ENCODE peak calls at places on chromosomes 3 and 15, in ten cellular contexts. One of them, this sample, is unnamed.

GRCh38 chr3:182303169-182303568 is 490.1 kb upstream of the ATP11B start:
- DNase-seq in left ventricle myocardium inferior: no peak
- DNase-seq in uterus: no peak
- DNase-seq in A673: no peak
- DNase-seq in hepatocyte: no peak
- DNase-seq in aorta: no peak
- DNase-seq in CD8-positive, alpha-beta memory T cell: no peak
- DNase-seq in CD8-positive, alpha-beta T cell: no peak
- DNase-seq in mammary epithelial cell: peak
- DNase-seq in GM12865: no peak
- DNase-seq in this sample: no peak

GRCh38 chr3:127688416-127689265 is 15.9 kb downstream of the ABTB1 start:
- DNase-seq in CD8-positive, alpha-beta T cell: no peak
- DNase-seq in aorta: peak
- DNase-seq in left ventricle myocardium inferior: peak
- DNase-seq in A673: peak
- DNase-seq in GM12865: no peak
- DNase-seq in uterus: no peak
- DNase-seq in CD8-positive, alpha-beta memory T cell: no peak
- DNase-seq in mammary epithelial cell: no peak
- DNase-seq in hepatocyte: peak
- DNase-seq in this sample: no peak

GRCh38 chr3:177468816-177469590 is 271.7 kb upstream of the TBL1XR1 start:
- DNase-seq in hepatocyte: no peak
- DNase-seq in CD8-positive, alpha-beta T cell: no peak
- DNase-seq in aorta: no peak
- DNase-seq in mammary epithelial cell: no peak
- DNase-seq in CD8-positive, alpha-beta memory T cell: no peak
- DNase-seq in uterus: no peak
- DNase-seq in left ventricle myocardium inferior: no peak
- DNase-seq in A673: no peak
- DNase-seq in GM12865: no peak
- DNase-seq in this sample: no peak

GRCh38 chr3:97932387-97932801 is 39.8 kb downstream of the RIOX2 start:
- DNase-seq in uterus: no peak
- DNase-seq in left ventricle myocardium inferior: peak
- DNase-seq in aorta: no peak
- DNase-seq in hepatocyte: no peak
- DNase-seq in GM12865: no peak
- DNase-seq in A673: no peak
- DNase-seq in mammary epithelial cell: no peak
- DNase-seq in CD8-positive, alpha-beta T cell: no peak
- DNase-seq in CD8-positive, alpha-beta memory T cell: no peak
- DNase-seq in this sample: no peak

GRCh38 chr3:31670136-31670535 is 137.4 kb downstream of the STT3B start:
- DNase-seq in mammary epithelial cell: no peak
- DNase-seq in hepatocyte: no peak
- DNase-seq in CD8-positive, alpha-beta T cell: no peak
- DNase-seq in left ventricle myocardium inferior: no peak
- DNase-seq in CD8-positive, alpha-beta memory T cell: no peak
- DNase-seq in A673: no peak
- DNase-seq in GM12865: no peak
- DNase-seq in aorta: no peak
- DNase-seq in uterus: no peak
- DNase-seq in this sample: no peak

GRCh38 chr3:101972430-101973162 is 123.3 kb downstream of the NFKBIZ start:
- DNase-seq in A673: no peak
- DNase-seq in aorta: no peak
- DNase-seq in mammary epithelial cell: peak
- DNase-seq in CD8-positive, alpha-beta T cell: no peak
- DNase-seq in uterus: no peak
- DNase-seq in GM12865: no peak
- DNase-seq in hepatocyte: no peak
- DNase-seq in left ventricle myocardium inferior: no peak
- DNase-seq in CD8-positive, alpha-beta memory T cell: no peak
- DNase-seq in this sample: peak

GRCh38 chr3:31402118-31402517 is 130.6 kb upstream of the STT3B start:
- DNase-seq in mammary epithelial cell: no peak
- DNase-seq in hepatocyte: no peak
- DNase-seq in left ventricle myocardium inferior: no peak
- DNase-seq in GM12865: no peak
- DNase-seq in aorta: no peak
- DNase-seq in CD8-positive, alpha-beta T cell: no peak
- DNase-seq in A673: no peak
- DNase-seq in uterus: no peak
- DNase-seq in CD8-positive, alpha-beta memory T cell: no peak
- DNase-seq in this sample: no peak

GRCh38 chr3:133301194-133301593 is 98.7 kb upstream of the BFSP2 start:
- DNase-seq in mammary epithelial cell: peak
- DNase-seq in uterus: no peak
- DNase-seq in GM12865: no peak
- DNase-seq in CD8-positive, alpha-beta memory T cell: no peak
- DNase-seq in CD8-positive, alpha-beta T cell: no peak
- DNase-seq in aorta: no peak
- DNase-seq in left ventricle myocardium inferior: no peak
- DNase-seq in A673: peak
- DNase-seq in hepatocyte: no peak
- DNase-seq in this sample: no peak

GRCh38 chr15:41106947-41107346 is 9.1 kb downstream of the INO80 start:
- DNase-seq in GM12865: peak
- DNase-seq in CD8-positive, alpha-beta T cell: no peak
- DNase-seq in uterus: no peak
- DNase-seq in mammary epithelial cell: no peak
- DNase-seq in left ventricle myocardium inferior: no peak
- DNase-seq in A673: no peak
- DNase-seq in aorta: no peak
- DNase-seq in CD8-positive, alpha-beta memory T cell: no peak
- DNase-seq in hepatocyte: no peak
- DNase-seq in this sample: no peak

GRCh38 chr3:27927882-27928281 is 205.8 kb upstream of the EOMES start:
- DNase-seq in A673: no peak
- DNase-seq in mammary epithelial cell: no peak
- DNase-seq in GM12865: no peak
- DNase-seq in CD8-positive, alpha-beta memory T cell: no peak
- DNase-seq in left ventricle myocardium inferior: no peak
- DNase-seq in CD8-positive, alpha-beta T cell: no peak
- DNase-seq in aorta: no peak
- DNase-seq in uterus: no peak
- DNase-seq in hepatocyte: no peak
- DNase-seq in this sample: no peak

GRCh38 chr3:13016083-13016725 is 57.0 kb downstream of the IQSEC1 start:
- DNase-seq in aorta: peak
- DNase-seq in CD8-positive, alpha-beta memory T cell: peak
- DNase-seq in A673: no peak
- DNase-seq in GM12865: peak
- DNase-seq in left ventricle myocardium inferior: peak
- DNase-seq in uterus: no peak
- DNase-seq in CD8-positive, alpha-beta T cell: no peak
- DNase-seq in hepatocyte: no peak
- DNase-seq in mammary epithelial cell: no peak
- DNase-seq in this sample: peak

DNA sequence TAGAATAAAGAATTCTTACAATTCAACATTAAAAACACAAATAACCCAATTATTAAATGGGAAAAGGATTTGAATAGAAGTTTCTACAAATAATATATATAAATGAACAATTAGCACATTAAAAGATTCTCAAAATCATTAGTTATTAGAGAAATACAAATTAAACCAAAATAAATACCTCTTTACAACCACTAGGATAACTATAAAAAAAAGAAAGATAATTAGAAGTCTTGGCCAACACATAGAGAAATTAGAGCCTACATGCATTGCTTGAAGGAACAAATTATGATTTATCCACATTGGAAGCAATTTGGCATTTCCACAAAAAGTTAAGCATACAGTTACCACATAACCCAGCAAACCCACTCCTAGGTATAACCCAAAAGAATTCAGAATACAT is 502.3 kb upstream of the UBE2E2 start:
- DNase-seq in mammary epithelial cell: no peak
- DNase-seq in aorta: no peak
- DNase-seq in CD8-positive, alpha-beta memory T cell: no peak
- DNase-seq in left ventricle myocardium inferior: no peak
- DNase-seq in CD8-positive, alpha-beta T cell: no peak
- DNase-seq in uterus: no peak
- DNase-seq in GM12865: no peak
- DNase-seq in hepatocyte: no peak
- DNase-seq in A673: no peak
- DNase-seq in this sample: no peak
- H3K4me3 ChIP-seq in mammary epithelial cell: no peak
- H3K4me3 ChIP-seq in aorta: no peak
- H3K4me3 ChIP-seq in CD8-positive, alpha-beta memory T cell: no peak
- H3K4me3 ChIP-seq in left ventricle myocardium inferior: no peak
- H3K4me3 ChIP-seq in CD8-positive, alpha-beta T cell: no peak
- H3K4me3 ChIP-seq in uterus: no peak
- H3K4me3 ChIP-seq in GM12865: no peak
- H3K4me3 ChIP-seq in hepatocyte: no peak
- H3K4me3 ChIP-seq in A673: no peak
- H3K4me3 ChIP-seq in this sample: no peak

GRCh38 chr3:134387293-134387692 is 13.0 kb upstream of the AMOTL2 start:
- DNase-seq in uterus: no peak
- DNase-seq in GM12865: no peak
- DNase-seq in CD8-positive, alpha-beta T cell: no peak
- DNase-seq in CD8-positive, alpha-beta memory T cell: no peak
- DNase-seq in left ventricle myocardium inferior: no peak
- DNase-seq in hepatocyte: no peak
- DNase-seq in mammary epithelial cell: no peak
- DNase-seq in aorta: no peak
- DNase-seq in A673: no peak
- DNase-seq in this sample: no peak
- H3K4me3 ChIP-seq in uterus: no peak
- H3K4me3 ChIP-seq in GM12865: no peak
- H3K4me3 ChIP-seq in CD8-positive, alpha-beta T cell: no peak
- H3K4me3 ChIP-seq in CD8-positive, alpha-beta memory T cell: no peak
- H3K4me3 ChIP-seq in left ventricle myocardium inferior: no peak
- H3K4me3 ChIP-seq in hepatocyte: no peak
- H3K4me3 ChIP-seq in mammary epithelial cell: no peak
- H3K4me3 ChIP-seq in aorta: no peak
- H3K4me3 ChIP-seq in A673: no peak
- H3K4me3 ChIP-seq in this sample: no peak

DNA sequence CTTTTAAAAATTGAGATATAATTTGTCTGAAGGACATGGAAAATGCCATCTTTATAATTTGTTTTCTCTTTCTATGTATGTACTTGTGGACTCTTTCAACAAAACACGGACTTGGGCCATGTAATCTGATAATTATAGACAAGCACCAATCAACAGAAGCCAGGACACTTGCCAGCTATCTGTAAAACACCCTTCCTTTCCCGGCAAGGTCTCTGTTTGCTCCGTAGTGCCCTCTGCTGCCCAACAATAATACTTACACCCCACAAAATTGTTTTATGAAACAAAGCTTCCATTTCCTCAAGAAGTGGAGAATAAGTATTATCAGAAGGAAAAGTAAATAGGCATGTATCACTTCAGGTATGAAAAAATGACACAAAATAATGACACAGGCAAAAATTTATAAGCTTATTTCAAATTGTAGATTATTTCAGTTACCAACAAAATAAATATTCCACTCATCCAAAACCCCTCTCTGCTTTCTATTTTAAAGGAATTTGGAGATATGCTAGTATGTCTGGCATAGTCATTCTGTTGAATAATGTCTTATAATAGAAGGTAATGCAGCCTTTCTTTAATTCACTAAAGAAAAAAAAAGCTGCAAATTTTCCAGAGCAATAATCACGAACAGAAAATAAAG is 32.8 kb downstream of the MYH15 start:
- DNase-seq in CD8-positive, alpha-beta memory T cell: peak
- DNase-seq in GM12865: peak
- DNase-seq in mammary epithelial cell: peak
- DNase-seq in aorta: no peak
- DNase-seq in CD8-positive, alpha-beta T cell: peak
- DNase-seq in uterus: peak
- DNase-seq in hepatocyte: peak
- DNase-seq in left ventricle myocardium inferior: no peak
- DNase-seq in A673: peak
- DNase-seq in this sample: peak
- H3K4me3 ChIP-seq in CD8-positive, alpha-beta memory T cell: no peak
- H3K4me3 ChIP-seq in GM12865: no peak
- H3K4me3 ChIP-seq in mammary epithelial cell: no peak
- H3K4me3 ChIP-seq in aorta: no peak
- H3K4me3 ChIP-seq in CD8-positive, alpha-beta T cell: no peak
- H3K4me3 ChIP-seq in uterus: no peak
- H3K4me3 ChIP-seq in hepatocyte: no peak
- H3K4me3 ChIP-seq in left ventricle myocardium inferior: no peak
- H3K4me3 ChIP-seq in A673: no peak
- H3K4me3 ChIP-seq in this sample: no peak

DNA sequence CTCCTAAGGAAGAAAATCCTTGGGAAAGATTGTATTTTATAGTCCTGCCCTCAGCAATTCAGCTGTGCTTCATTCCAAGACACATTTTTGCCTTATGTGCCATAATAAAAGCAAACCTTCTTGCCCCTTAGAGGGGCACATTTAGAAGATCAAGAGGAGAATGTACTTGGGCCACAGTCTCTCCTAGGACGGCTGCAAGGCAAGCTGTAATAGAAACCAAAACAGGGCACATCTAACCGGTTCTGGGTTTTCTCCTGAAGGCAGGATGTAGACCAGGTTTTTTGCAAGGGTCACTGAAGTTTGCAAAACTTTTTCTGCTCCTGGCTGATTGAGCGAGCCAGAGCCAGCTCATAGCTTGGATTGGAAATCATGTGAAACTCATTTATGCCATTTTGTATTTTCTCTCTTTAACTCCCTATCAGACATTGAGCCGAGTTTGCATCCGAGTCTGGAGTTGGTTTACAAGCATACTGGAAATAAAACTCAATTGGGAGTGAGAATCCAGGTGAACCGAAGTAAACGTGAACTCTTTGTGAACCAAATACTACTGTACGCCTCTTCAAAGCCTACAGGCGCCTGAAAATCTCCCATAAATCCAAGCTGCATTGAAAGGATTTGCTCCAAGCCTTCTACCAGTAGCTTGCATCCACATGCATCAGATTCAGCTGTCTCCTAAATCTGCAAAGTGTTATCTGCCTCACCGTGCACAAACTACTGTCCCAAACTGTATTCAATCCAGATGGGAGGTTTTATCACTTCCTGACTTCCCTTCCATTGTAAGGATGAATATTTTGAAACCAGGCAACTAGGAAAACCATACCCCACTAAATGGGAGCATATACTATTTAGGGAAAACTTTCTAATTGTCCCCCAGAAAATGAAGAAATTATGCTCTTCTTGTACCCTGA is 60.9 kb upstream of the TSC22D2 start:
- DNase-seq in CD8-positive, alpha-beta T cell: no peak
- DNase-seq in left ventricle myocardium inferior: no peak
- DNase-seq in aorta: peak
- DNase-seq in A673: no peak
- DNase-seq in GM12865: no peak
- DNase-seq in CD8-positive, alpha-beta memory T cell: no peak
- DNase-seq in mammary epithelial cell: peak
- DNase-seq in hepatocyte: no peak
- DNase-seq in uterus: no peak
- DNase-seq in this sample: no peak
- H3K4me3 ChIP-seq in CD8-positive, alpha-beta T cell: no peak
- H3K4me3 ChIP-seq in left ventricle myocardium inferior: no peak
- H3K4me3 ChIP-seq in aorta: no peak
- H3K4me3 ChIP-seq in A673: no peak
- H3K4me3 ChIP-seq in GM12865: no peak
- H3K4me3 ChIP-seq in CD8-positive, alpha-beta memory T cell: no peak
- H3K4me3 ChIP-seq in mammary epithelial cell: no peak
- H3K4me3 ChIP-seq in hepatocyte: no peak
- H3K4me3 ChIP-seq in uterus: no peak
- H3K4me3 ChIP-seq in this sample: no peak

GRCh38 chr3:186933801-186934200 is 3.5 kb downstream of the ST6GAL1 start:
- DNase-seq in uterus: no peak
- DNase-seq in aorta: no peak
- DNase-seq in hepatocyte: no peak
- DNase-seq in A673: no peak
- DNase-seq in GM12865: no peak
- DNase-seq in CD8-positive, alpha-beta T cell: no peak
- DNase-seq in left ventricle myocardium inferior: no peak
- DNase-seq in CD8-positive, alpha-beta memory T cell: no peak
- DNase-seq in mammary epithelial cell: no peak
- DNase-seq in this sample: no peak
- H3K4me3 ChIP-seq in uterus: no peak
- H3K4me3 ChIP-seq in aorta: no peak
- H3K4me3 ChIP-seq in hepatocyte: no peak
- H3K4me3 ChIP-seq in A673: no peak
- H3K4me3 ChIP-seq in GM12865: no peak
- H3K4me3 ChIP-seq in CD8-positive, alpha-beta T cell: no peak
- H3K4me3 ChIP-seq in left ventricle myocardium inferior: peak
- H3K4me3 ChIP-seq in CD8-positive, alpha-beta memory T cell: no peak
- H3K4me3 ChIP-seq in mammary epithelial cell: no peak
- H3K4me3 ChIP-seq in this sample: no peak

This sample was measured in Jurkat, Clone E6-1.